ENCODE peak calls at places on chromosomes 3 and 15, in four cellular contexts. H, A, J and B are unnamed samples.

GRCh38 chr15:99143655-99144610 is 39.1 kb downstream of the SYNM start:
- DNase-seq in H (no peak), A (peak), J (no peak), B (peak)

GRCh38 chr3:81302045-81302444 is 459.4 kb downstream of the GBE1 start:
- DNase-seq in H (peak), A (no peak), J (no peak), B (no peak)

GRCh38 chr15:101437209-101437608 is 52.3 kb downstream of the PCSK6 start:
- DNase-seq in H (no peak), A (no peak), J (no peak), B (peak)

GRCh38 chr3:127803619-127804018 is 18.7 kb downstream of the MGLL start:
- DNase-seq in H (peak), A (no peak), J (no peak), B (no peak)

GRCh38 chr3:194321666-194322640 is 29.2 kb downstream of the CPN2 start:
- DNase-seq in H (peak), A (no peak), J (peak), B (no peak)

GRCh38 chr3:181948286-181948685 is 236.6 kb downstream of the SOX2 start:
- DNase-seq in H (peak), A (no peak), J (no peak), B (no peak)

GRCh38 chr3:112096176-112096575 is 10.0 kb downstream of the C3orf52 start:
- DNase-seq in H (no peak), A (no peak), J (no peak), B (no peak)

GRCh38 chr3:196422976-196423781 is 9.0 kb downstream of the UBXN7 start:
- DNase-seq in H (no peak), A (peak), J (peak), B (no peak)

GRCh38 chr3:136893848-136894443 is 31.9 kb downstream of the NCK1 start:
- DNase-seq in H (peak), A (no peak), J (no peak), B (no peak)

GRCh38 chr15:73564255-73564654 is 68.9 kb downstream of the NPTN start:
- DNase-seq in H (peak), A (no peak), J (no peak), B (no peak)

GRCh38 chr15:91508633-91509032 is 344.9 kb upstream of the SLCO3A1 start:
- DNase-seq in H (peak), A (no peak), J (no peak), B (no peak)

GRCh38 chr3:127959873-127960272 is 44.8 kb downstream of the KBTBD12 start:
- DNase-seq in H (peak), A (no peak), J (no peak), B (no peak)

GRCh38 chr15:72491768-72492167 is 17.6 kb downstream of the ARIH1 start:
- DNase-seq in H (peak), A (no peak), J (no peak), B (no peak)

GRCh38 chr3:149767720-149768119 is 15.4 kb upstream of the COMMD2 start:
- DNase-seq in H (no peak), A (no peak), J (no peak), B (no peak)

GRCh38 chr3:106326941-106327765 is 458.3 kb upstream of the CBLB start:
- DNase-seq in H (peak), A (no peak), J (no peak), B (no peak)

GRCh38 chr3:4596596-4596995 is 103.4 kb downstream of the ITPR1 start:
- DNase-seq in H (no peak), A (no peak), J (no peak), B (no peak)

GRCh38 chr3:128572013-128572412 is 78.6 kb downstream of the RPN1 start:
- DNase-seq in H (no peak), A (no peak), J (no peak), B (no peak)

GRCh38 chr3:185069583-185070030 is 83.3 kb downstream of the C3orf70 start:
- DNase-seq in H (no peak), A (no peak), J (no peak), B (peak)

GRCh38 chr3:94098487-94098886 is 35.6 kb downstream of the NSUN3 start:
- DNase-seq in H (no peak), A (no peak), J (no peak), B (no peak)

GRCh38 chr3:60932669-60933068 is 318.6 kb downstream of the FHIT start:
- DNase-seq in H (peak), A (no peak), J (no peak), B (no peak)

GRCh38 chr15:41125950-41126642 is 10.0 kb upstream of the INO80 start:
- DNase-seq in H (no peak), A (no peak), J (no peak), B (no peak)

GRCh38 chr15:101168463-101168824 is 83.4 kb downstream of the CHSY1 start:
- DNase-seq in H (no peak), A (peak), J (no peak), B (no peak)

GRCh38 chr15:71716990-71717389 is 93.4 kb upstream of the NR2E3 start:
- DNase-seq in H (peak), A (no peak), J (no peak), B (no peak)

GRCh38 chr3:126149960-126150515 is 30.3 kb downstream of the ALDH1L1 start:
- DNase-seq in H (no peak), A (no peak), J (peak), B (no peak)

GRCh38 chr15:83475551-83475950 is 28.4 kb downstream of the SH3GL3 start:
- DNase-seq in H (peak), A (no peak), J (no peak), B (no peak)

GRCh38 chr3:43909149-43909548 is 218.4 kb downstream of the ABHD5 start:
- DNase-seq in H (no peak), A (no peak), J (no peak), B (no peak)

GRCh38 chr3:178455264-178455663 is 81.0 kb upstream of the KCNMB2 start:
- DNase-seq in H (no peak), A (no peak), J (no peak), B (no peak)

GRCh38 chr15:41493205-41493901 is at the start of gene ITPKA:
- DNase-seq in H (peak), A (peak), J (peak), B (no peak)

GRCh38 chr3:188627652-188628051 is 473.7 kb downstream of the LPP start:
- DNase-seq in H (peak), A (no peak), J (no peak), B (no peak)

GRCh38 chr15:70248116-70249025 is 150.7 kb upstream of the TLE3 start:
- DNase-seq in H (no peak), A (no peak), J (no peak), B (no peak)

DNA sequence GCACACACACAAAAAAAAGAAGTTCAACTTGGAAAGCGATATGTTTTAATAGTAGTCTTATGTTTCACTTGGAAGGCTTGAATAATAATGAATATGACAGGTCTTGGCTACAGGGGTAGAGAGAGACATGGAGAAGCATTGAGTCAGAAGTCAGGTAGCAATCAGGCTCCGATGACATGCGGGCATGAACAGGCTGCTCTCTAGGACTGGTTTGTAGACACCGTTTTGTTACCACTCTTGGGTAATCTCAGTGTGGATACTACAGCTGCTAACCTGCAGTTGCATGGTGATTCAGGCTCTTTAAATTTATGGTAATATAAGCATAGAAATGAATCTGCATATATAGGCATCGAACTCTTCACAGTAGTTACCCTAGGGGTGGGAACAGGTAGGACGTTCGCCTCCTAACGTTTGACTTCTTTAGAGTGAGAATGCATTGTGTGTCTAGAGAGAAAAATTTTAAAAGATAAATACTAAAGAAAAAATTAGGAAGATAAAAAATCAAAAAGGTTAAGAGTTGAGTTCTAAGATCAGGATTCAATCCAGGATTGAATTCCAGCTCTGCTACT is 241.6 kb upstream of the KBTBD8 start:
- DNase-seq in H (no peak), A (no peak), J (no peak), B (no peak)
- TF ChIP-seq CTCF in H (no peak), A (no peak), J (no peak), B (no peak)

DNA sequence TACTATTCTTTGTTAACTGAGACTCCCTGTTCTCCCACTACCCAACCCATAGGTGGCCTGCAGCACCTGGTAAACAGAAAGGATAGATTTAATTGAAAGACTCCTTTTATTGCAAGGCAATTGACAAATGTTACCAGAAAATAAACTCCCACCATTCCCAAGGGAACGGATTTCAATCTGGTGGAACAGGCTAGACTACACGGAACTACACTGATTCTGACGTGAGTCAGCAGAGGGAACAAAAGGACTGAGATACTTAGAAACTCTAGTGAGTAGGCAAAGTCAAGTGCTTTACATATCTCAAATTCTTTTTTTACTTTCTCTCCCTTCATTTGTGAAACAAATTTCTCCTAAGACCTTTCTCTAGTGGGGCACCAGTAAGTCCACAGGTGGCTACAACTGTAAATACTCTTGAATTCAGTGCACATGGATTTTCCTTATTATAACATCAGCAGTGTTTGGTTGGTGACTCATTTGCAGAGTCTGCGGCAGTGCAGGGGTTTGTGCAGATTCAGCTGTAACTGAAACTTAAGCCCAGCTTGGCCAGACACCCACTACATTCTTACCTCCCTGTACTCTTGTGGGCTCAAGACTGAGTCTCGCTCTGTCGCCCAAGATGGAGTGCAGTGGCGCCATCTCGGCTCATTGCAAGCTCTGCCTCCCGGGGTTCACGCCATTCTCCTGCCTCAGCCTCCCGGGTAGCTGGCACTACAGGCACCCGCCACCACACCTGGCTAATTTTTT is 34.3 kb upstream of the PLSCR2 start:
- DNase-seq in H (peak), A (no peak), J (peak), B (no peak)
- TF ChIP-seq CTCF in H (peak), A (no peak), J (no peak), B (no peak)

GRCh38 chr3:39707314-39707909 is 102.0 kb upstream of the MYRIP start:
- DNase-seq in H (peak), A (no peak), J (no peak), B (no peak)
- TF ChIP-seq CTCF in H (peak), A (peak), J (peak), B (peak)

DNA sequence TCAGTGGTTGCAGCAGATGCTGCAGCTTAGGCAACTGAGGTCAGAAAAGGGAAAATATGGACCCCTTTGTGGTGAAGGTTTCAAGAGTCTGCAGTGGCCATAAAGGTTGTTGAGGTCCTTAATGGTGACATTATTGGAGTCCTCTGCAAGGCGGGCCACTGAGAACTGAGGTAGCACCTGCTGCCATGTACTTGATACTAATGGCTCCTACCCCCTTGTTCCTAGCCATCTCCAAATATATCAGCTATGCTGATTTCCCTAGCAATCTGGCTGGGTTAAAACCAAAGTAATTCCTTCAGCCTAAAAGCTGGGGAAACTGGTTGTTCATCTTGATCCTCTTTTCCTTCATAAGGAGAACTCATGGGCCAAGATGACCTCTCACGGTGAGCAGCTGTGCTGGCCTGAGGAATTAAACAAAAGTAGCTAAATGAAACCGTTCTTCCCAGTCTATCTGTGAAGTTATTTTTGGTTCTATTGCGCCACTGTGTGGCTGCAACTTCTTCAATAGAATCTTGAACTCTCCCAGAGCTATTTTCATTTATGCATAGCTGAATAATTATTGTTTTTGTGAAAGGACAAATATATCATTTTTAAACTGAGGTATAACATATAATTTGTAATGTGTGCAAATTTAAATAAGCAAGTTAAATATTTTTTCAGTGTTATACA is 76.1 kb upstream of the PLSCR4 start:
- DNase-seq in H (peak), A (no peak), J (no peak), B (no peak)
- TF ChIP-seq CTCF in H (peak), A (peak), J (peak), B (peak)

GRCh38 chr3:166900866-166901577 is 479.1 kb downstream of the ZBBX start:
- DNase-seq in H (peak), A (no peak), J (no peak), B (no peak)

DNA sequence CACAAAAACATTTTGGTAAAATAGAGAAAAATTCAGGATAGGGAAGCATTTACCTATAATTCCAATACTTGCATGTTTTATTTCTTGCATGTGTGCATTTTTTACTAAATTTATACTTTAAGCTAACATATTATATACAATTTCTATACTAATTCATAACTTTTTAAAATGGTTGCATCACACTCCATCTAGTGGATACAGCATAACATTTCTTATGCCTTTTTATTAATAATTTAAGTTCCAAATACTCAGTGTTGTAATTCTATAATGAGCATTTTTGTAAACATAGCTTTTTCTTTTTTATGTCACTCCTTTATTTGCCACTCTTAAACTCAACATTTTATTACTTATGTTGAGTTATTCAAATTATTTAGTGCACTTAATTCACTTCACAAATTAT is 477.7 kb downstream of the ZBBX start:
- DNase-seq in H (peak), A (no peak), J (no peak), B (no peak)
- TF ChIP-seq CTCF in H (peak), A (no peak), J (no peak), B (peak)

GRCh38 chr15:66084704-66085103 is 168.8 kb downstream of the MEGF11 start:
- DNase-seq in H (no peak), A (no peak), J (no peak), B (no peak)

GRCh38 chr15:66078196-66078928 is 175.2 kb downstream of the MEGF11 start:
- DNase-seq in H (no peak), A (no peak), J (no peak), B (no peak)

GRCh38 chr15:66078929-66079275 is 174.6 kb downstream of the MEGF11 start:
- DNase-seq in H (no peak), A (no peak), J (no peak), B (no peak)

GRCh38 chr15:66077320-66077663 is 176.3 kb downstream of the MEGF11 start:
- DNase-seq in H (no peak), A (no peak), J (no peak), B (no peak)

GRCh38 chr15:66080791-66081475 is 172.6 kb downstream of the MEGF11 start:
- DNase-seq in H (no peak), A (no peak), J (no peak), B (peak)
- TF ChIP-seq CTCF in H (peak), A (no peak), J (no peak), B (no peak)